ENCODE peak calls at places on chromosomes 7 and 10, in ten cellular contexts. One of them, this sample, is unnamed. For H3K36me3 and H3K4me1, the result is how much of the 10 kb centered on the place peaks cover.

GRCh38 chr7:108997479-108997878 is 427.8 kb downstream of the DNAJB9 start:
- DNase-seq in thoracic aorta: no peak
- DNase-seq in IMR-90: no peak
- DNase-seq in osteoblast: no peak
- DNase-seq in aorta: no peak
- DNase-seq in naive thymus-derived CD4-positive, alpha-beta T cell: no peak
- DNase-seq in tibial artery: no peak
- DNase-seq in psoas muscle: no peak
- DNase-seq in cardiac muscle cell: no peak
- DNase-seq in astrocyte: no peak
- DNase-seq in this sample: no peak

GRCh38 chr7:158191671-158192070 is 396.0 kb downstream of the PTPRN2 start:
- DNase-seq in cardiac muscle cell: no peak
- DNase-seq in IMR-90: no peak
- DNase-seq in tibial artery: no peak
- DNase-seq in aorta: no peak
- DNase-seq in astrocyte: no peak
- DNase-seq in naive thymus-derived CD4-positive, alpha-beta T cell: no peak
- DNase-seq in thoracic aorta: no peak
- DNase-seq in osteoblast: no peak
- DNase-seq in psoas muscle: no peak
- DNase-seq in this sample: no peak

GRCh38 chr7:132469681-132470080 is 106.6 kb downstream of the PLXNA4 start:
- DNase-seq in astrocyte: no peak
- DNase-seq in aorta: no peak
- DNase-seq in tibial artery: no peak
- DNase-seq in osteoblast: no peak
- DNase-seq in IMR-90: no peak
- DNase-seq in cardiac muscle cell: no peak
- DNase-seq in thoracic aorta: no peak
- DNase-seq in psoas muscle: no peak
- DNase-seq in naive thymus-derived CD4-positive, alpha-beta T cell: no peak
- DNase-seq in this sample: no peak

GRCh38 chr7:85426487-85426960 is 239.7 kb upstream of the SEMA3D start:
- DNase-seq in thoracic aorta: no peak
- DNase-seq in osteoblast: peak
- DNase-seq in aorta: no peak
- DNase-seq in tibial artery: no peak
- DNase-seq in psoas muscle: no peak
- DNase-seq in naive thymus-derived CD4-positive, alpha-beta T cell: no peak
- DNase-seq in astrocyte: peak
- DNase-seq in IMR-90: peak
- DNase-seq in cardiac muscle cell: no peak
- DNase-seq in this sample: peak

GRCh38 chr7:7399707-7400106 is 136.0 kb downstream of the COL28A1 start:
- DNase-seq in astrocyte: peak
- DNase-seq in cardiac muscle cell: no peak
- DNase-seq in psoas muscle: no peak
- DNase-seq in tibial artery: no peak
- DNase-seq in IMR-90: no peak
- DNase-seq in thoracic aorta: no peak
- DNase-seq in aorta: no peak
- DNase-seq in naive thymus-derived CD4-positive, alpha-beta T cell: no peak
- DNase-seq in osteoblast: no peak
- DNase-seq in this sample: peak

GRCh38 chr7:70268179-70268578 is 669.9 kb downstream of the AUTS2 start:
- DNase-seq in osteoblast: no peak
- DNase-seq in tibial artery: no peak
- DNase-seq in cardiac muscle cell: no peak
- DNase-seq in IMR-90: no peak
- DNase-seq in thoracic aorta: no peak
- DNase-seq in astrocyte: no peak
- DNase-seq in psoas muscle: no peak
- DNase-seq in naive thymus-derived CD4-positive, alpha-beta T cell: no peak
- DNase-seq in aorta: no peak
- DNase-seq in this sample: no peak

GRCh38 chr7:152922318-152923081 is 162.9 kb downstream of the ACTR3B start:
- DNase-seq in aorta: no peak
- DNase-seq in astrocyte: no peak
- DNase-seq in cardiac muscle cell: no peak
- DNase-seq in thoracic aorta: no peak
- DNase-seq in psoas muscle: no peak
- DNase-seq in tibial artery: no peak
- DNase-seq in IMR-90: no peak
- DNase-seq in osteoblast: peak
- DNase-seq in naive thymus-derived CD4-positive, alpha-beta T cell: no peak
- DNase-seq in this sample: no peak

GRCh38 chr10:7533657-7534479 is 123.0 kb upstream of the SFMBT2 start:
- DNase-seq in astrocyte: no peak
- DNase-seq in IMR-90: no peak
- DNase-seq in psoas muscle: no peak
- DNase-seq in cardiac muscle cell: no peak
- DNase-seq in aorta: no peak
- DNase-seq in thoracic aorta: no peak
- DNase-seq in naive thymus-derived CD4-positive, alpha-beta T cell: no peak
- DNase-seq in tibial artery: no peak
- DNase-seq in osteoblast: no peak
- DNase-seq in this sample: no peak

GRCh38 chr7:20269726-20270125 is 52.5 kb upstream of the MACC1 start:
- DNase-seq in naive thymus-derived CD4-positive, alpha-beta T cell: no peak
- DNase-seq in psoas muscle: no peak
- DNase-seq in thoracic aorta: no peak
- DNase-seq in tibial artery: no peak
- DNase-seq in cardiac muscle cell: no peak
- DNase-seq in IMR-90: peak
- DNase-seq in osteoblast: no peak
- DNase-seq in aorta: no peak
- DNase-seq in astrocyte: peak
- DNase-seq in this sample: no peak

GRCh38 chr7:51521054-51521453 is 204.4 kb upstream of the COBL start:
- DNase-seq in IMR-90: no peak
- DNase-seq in osteoblast: peak
- DNase-seq in psoas muscle: no peak
- DNase-seq in tibial artery: no peak
- DNase-seq in astrocyte: no peak
- DNase-seq in aorta: no peak
- DNase-seq in naive thymus-derived CD4-positive, alpha-beta T cell: no peak
- DNase-seq in cardiac muscle cell: no peak
- DNase-seq in thoracic aorta: no peak
- DNase-seq in this sample: no peak

GRCh38 chr7:134403062-134403461 is 55.8 kb downstream of the AKR1B1 start:
- DNase-seq in astrocyte: no peak
- DNase-seq in naive thymus-derived CD4-positive, alpha-beta T cell: no peak
- DNase-seq in cardiac muscle cell: no peak
- DNase-seq in tibial artery: no peak
- DNase-seq in psoas muscle: no peak
- DNase-seq in aorta: no peak
- DNase-seq in thoracic aorta: no peak
- DNase-seq in osteoblast: no peak
- DNase-seq in IMR-90: no peak
- DNase-seq in this sample: no peak

GRCh38 chr10:132867801-132868644 is 74.3 kb downstream of the CFAP46 start:
- DNase-seq in cardiac muscle cell: no peak
- DNase-seq in IMR-90: no peak
- DNase-seq in tibial artery: peak
- DNase-seq in psoas muscle: no peak
- DNase-seq in naive thymus-derived CD4-positive, alpha-beta T cell: no peak
- DNase-seq in aorta: peak
- DNase-seq in thoracic aorta: no peak
- DNase-seq in osteoblast: peak
- DNase-seq in astrocyte: no peak
- DNase-seq in this sample: peak

GRCh38 chr7:134712196-134712595 is 65.5 kb downstream of the BPGM start:
- DNase-seq in IMR-90: no peak
- DNase-seq in tibial artery: no peak
- DNase-seq in aorta: no peak
- DNase-seq in naive thymus-derived CD4-positive, alpha-beta T cell: no peak
- DNase-seq in cardiac muscle cell: no peak
- DNase-seq in thoracic aorta: no peak
- DNase-seq in astrocyte: peak
- DNase-seq in osteoblast: peak
- DNase-seq in psoas muscle: no peak
- DNase-seq in this sample: no peak

GRCh38 chr10:50326757-50327701 is 75.7 kb upstream of the ASAH2 start:
- DNase-seq in thoracic aorta: no peak
- DNase-seq in osteoblast: peak
- DNase-seq in IMR-90: peak
- DNase-seq in tibial artery: no peak
- DNase-seq in psoas muscle: peak
- DNase-seq in aorta: no peak
- DNase-seq in naive thymus-derived CD4-positive, alpha-beta T cell: no peak
- DNase-seq in cardiac muscle cell: no peak
- DNase-seq in astrocyte: peak
- DNase-seq in this sample: no peak

GRCh38 chr7:44257618-44258422 is 57.0 kb downstream of the YKT6 start:
- DNase-seq in IMR-90: peak
- DNase-seq in naive thymus-derived CD4-positive, alpha-beta T cell: peak
- DNase-seq in tibial artery: peak
- DNase-seq in thoracic aorta: peak
- DNase-seq in astrocyte: peak
- DNase-seq in osteoblast: peak
- DNase-seq in aorta: peak
- DNase-seq in cardiac muscle cell: peak
- DNase-seq in psoas muscle: peak
- DNase-seq in this sample: peak

GRCh38 chr7:158447206-158448171 is 140.1 kb downstream of the PTPRN2 start:
- DNase-seq in astrocyte: no peak
- DNase-seq in cardiac muscle cell: no peak
- DNase-seq in psoas muscle: no peak
- DNase-seq in tibial artery: peak
- DNase-seq in thoracic aorta: no peak
- DNase-seq in naive thymus-derived CD4-positive, alpha-beta T cell: no peak
- DNase-seq in IMR-90: no peak
- DNase-seq in aorta: no peak
- DNase-seq in osteoblast: peak
- DNase-seq in this sample: no peak

GRCh38 chr10:65273063-65273462 is 1652.8 kb upstream of the LRRTM3 start:
- DNase-seq in IMR-90: no peak
- DNase-seq in tibial artery: no peak
- DNase-seq in astrocyte: no peak
- DNase-seq in psoas muscle: no peak
- DNase-seq in naive thymus-derived CD4-positive, alpha-beta T cell: no peak
- DNase-seq in aorta: no peak
- DNase-seq in osteoblast: no peak
- DNase-seq in thoracic aorta: no peak
- DNase-seq in cardiac muscle cell: no peak
- DNase-seq in this sample: no peak

DNA sequence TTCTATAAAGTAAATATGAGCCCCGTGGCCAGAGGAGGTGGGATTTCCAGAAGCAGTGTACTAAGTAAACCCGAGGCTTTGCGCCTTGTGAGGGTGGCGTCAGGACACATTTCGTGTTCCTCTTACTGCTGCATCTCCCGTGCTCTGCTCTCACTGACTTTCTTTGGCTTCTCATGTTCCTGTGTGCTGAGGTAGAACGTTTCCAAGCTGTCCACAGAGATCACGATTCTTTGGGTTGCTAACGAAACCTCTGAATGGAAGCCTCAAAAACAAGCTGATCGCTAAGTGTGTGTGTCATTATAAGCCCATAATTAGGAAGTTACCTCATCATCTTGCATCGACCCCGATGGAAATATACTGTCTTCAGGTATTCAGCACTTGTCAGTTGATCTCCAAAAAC is 131.8 kb downstream of the CELF2 start:
- DNase-seq in astrocyte: no peak
- DNase-seq in IMR-90: no peak
- DNase-seq in aorta: no peak
- DNase-seq in osteoblast: no peak
- DNase-seq in psoas muscle: no peak
- DNase-seq in thoracic aorta: no peak
- DNase-seq in tibial artery: no peak
- DNase-seq in naive thymus-derived CD4-positive, alpha-beta T cell: peak
- DNase-seq in cardiac muscle cell: no peak
- DNase-seq in this sample: peak
- H3K27ac ChIP-seq in astrocyte: no peak
- H3K27ac ChIP-seq in IMR-90: no peak
- H3K27ac ChIP-seq in aorta: no peak
- H3K27ac ChIP-seq in osteoblast: no peak
- H3K27ac ChIP-seq in psoas muscle: no peak
- H3K27ac ChIP-seq in thoracic aorta: no peak
- H3K27ac ChIP-seq in tibial artery: no peak
- H3K27ac ChIP-seq in naive thymus-derived CD4-positive, alpha-beta T cell: peak
- H3K27ac ChIP-seq in cardiac muscle cell: peak
- H3K27ac ChIP-seq in this sample: peak

GRCh38 chr10:42598249-42598873 is 40.0 kb downstream of the ZNF33B start:
- DNase-seq in naive thymus-derived CD4-positive, alpha-beta T cell: no peak
- DNase-seq in tibial artery: no peak
- DNase-seq in IMR-90: no peak
- DNase-seq in astrocyte: no peak
- DNase-seq in cardiac muscle cell: no peak
- DNase-seq in thoracic aorta: no peak
- DNase-seq in psoas muscle: no peak
- DNase-seq in aorta: no peak
- DNase-seq in osteoblast: no peak
- DNase-seq in this sample: no peak
- H3K36me3 ChIP-seq in naive thymus-derived CD4-positive, alpha-beta T cell: under half
- H3K36me3 ChIP-seq in tibial artery: under half
- H3K36me3 ChIP-seq in IMR-90: under half
- H3K36me3 ChIP-seq in astrocyte: under half
- H3K36me3 ChIP-seq in cardiac muscle cell: under half
- H3K36me3 ChIP-seq in thoracic aorta: under half
- H3K36me3 ChIP-seq in psoas muscle: under half
- H3K36me3 ChIP-seq in aorta: under half
- H3K36me3 ChIP-seq in osteoblast: under half
- H3K36me3 ChIP-seq in this sample: under half

GRCh38 chr10:93445097-93445960 is 36.8 kb downstream of the MYOF start:
- DNase-seq in naive thymus-derived CD4-positive, alpha-beta T cell: no peak
- DNase-seq in osteoblast: peak
- DNase-seq in IMR-90: peak
- DNase-seq in thoracic aorta: peak
- DNase-seq in tibial artery: peak
- DNase-seq in astrocyte: peak
- DNase-seq in aorta: peak
- DNase-seq in psoas muscle: peak
- DNase-seq in cardiac muscle cell: peak
- DNase-seq in this sample: peak
- H3K4me1 ChIP-seq in naive thymus-derived CD4-positive, alpha-beta T cell: under half
- H3K4me1 ChIP-seq in osteoblast: under half
- H3K4me1 ChIP-seq in IMR-90: under half
- H3K4me1 ChIP-seq in thoracic aorta: half or more
- H3K4me1 ChIP-seq in tibial artery: under half
- H3K4me1 ChIP-seq in astrocyte: under half
- H3K4me1 ChIP-seq in aorta: under half
- H3K4me1 ChIP-seq in psoas muscle: under half
- H3K4me1 ChIP-seq in cardiac muscle cell: under half
- H3K4me1 ChIP-seq in this sample: half or more

GRCh38 chr7:130040576-130040975 is 10.6 kb downstream of the ZC3HC1 start:
- DNase-seq in IMR-90: no peak
- DNase-seq in cardiac muscle cell: no peak
- DNase-seq in tibial artery: no peak
- DNase-seq in astrocyte: no peak
- DNase-seq in naive thymus-derived CD4-positive, alpha-beta T cell: no peak
- DNase-seq in osteoblast: no peak
- DNase-seq in thoracic aorta: no peak
- DNase-seq in aorta: no peak
- DNase-seq in psoas muscle: no peak
- DNase-seq in this sample: no peak

GRCh38 chr7:130032698-130033097 is 18.5 kb downstream of the ZC3HC1 start:
- DNase-seq in cardiac muscle cell: no peak
- DNase-seq in osteoblast: no peak
- DNase-seq in IMR-90: no peak
- DNase-seq in naive thymus-derived CD4-positive, alpha-beta T cell: no peak
- DNase-seq in astrocyte: no peak
- DNase-seq in tibial artery: no peak
- DNase-seq in psoas muscle: no peak
- DNase-seq in aorta: no peak
- DNase-seq in thoracic aorta: no peak
- DNase-seq in this sample: no peak

GRCh38 chr7:130037703-130038102 is 13.5 kb downstream of the ZC3HC1 start:
- DNase-seq in osteoblast: peak
- DNase-seq in cardiac muscle cell: no peak
- DNase-seq in aorta: no peak
- DNase-seq in astrocyte: no peak
- DNase-seq in IMR-90: peak
- DNase-seq in tibial artery: no peak
- DNase-seq in psoas muscle: no peak
- DNase-seq in naive thymus-derived CD4-positive, alpha-beta T cell: no peak
- DNase-seq in thoracic aorta: no peak
- DNase-seq in this sample: no peak
- H3K27ac ChIP-seq in osteoblast: no peak
- H3K27ac ChIP-seq in cardiac muscle cell: no peak
- H3K27ac ChIP-seq in aorta: no peak
- H3K27ac ChIP-seq in astrocyte: no peak
- H3K27ac ChIP-seq in IMR-90: no peak
- H3K27ac ChIP-seq in tibial artery: no peak
- H3K27ac ChIP-seq in psoas muscle: no peak
- H3K27ac ChIP-seq in naive thymus-derived CD4-positive, alpha-beta T cell: no peak
- H3K27ac ChIP-seq in thoracic aorta: no peak
- H3K27ac ChIP-seq in this sample: no peak